ENCODE peak calls at places on chromosome 6, in nine cellular contexts. G, X, P, Q, Y, N, K, J and V are unnamed samples.

GRCh38 chr6:105676837-105677236 is 274.0 kb upstream of the PREP start:
- DNase-seq in G (no peak), K (no peak), N (no peak), J (no peak), Q (no peak), P (no peak), Y (no peak), X (no peak), V (no peak)

GRCh38 chr6:97656236-97656635 is 373.2 kb upstream of the MMS22L start:
- DNase-seq in Y (no peak), Q (peak; percentile 84), J (no peak), N (no peak), P (peak; percentile 59), K (no peak), X (no peak), G (no peak), V (no peak)

GRCh38 chr6:14401181-14401745 is 283.7 kb downstream of the CD83 start:
- DNase-seq in Y (no peak), K (no peak), N (no peak), J (no peak), X (no peak), P (no peak), G (no peak), Q (no peak), V (no peak)

GRCh38 chr6:43492673-43493072 is 15.3 kb downstream of the TJAP1 start:
- DNase-seq in Y (no peak), X (peak; percentile 67), K (peak; percentile 46), Q (no peak), N (no peak), G (no peak), J (no peak), P (no peak), V (no peak)

GRCh38 chr6:80872194-80872950 is 765.9 kb downstream of the BCKDHB start:
- DNase-seq in G (no peak), K (no peak), N (no peak), P (no peak), Y (no peak), X (peak; percentile 25), Q (no peak), J (no peak), V (no peak)

GRCh38 chr6:74409447-74409846 is 713.4 kb downstream of the CD109 start:
- DNase-seq in J (no peak), N (no peak), Y (peak; percentile 64), Q (peak; percentile 9), P (peak; percentile 9), X (peak; percentile 88), G (peak; percentile 49), K (peak; percentile 87), V (peak; percentile 31)

GRCh38 chr6:111490067-111490466 is 7.0 kb upstream of the REV3L start:
- DNase-seq in P (no peak), G (no peak), Q (no peak), N (no peak), J (no peak), X (no peak), K (no peak), Y (no peak), V (no peak)

GRCh38 chr6:14060971-14061370 is 56.6 kb upstream of the CD83 start:
- DNase-seq in K (no peak), N (no peak), P (no peak), Q (no peak), G (no peak), Y (peak; percentile 76), J (no peak), X (no peak), V (no peak)

GRCh38 chr6:19788684-19789083 is 48.5 kb upstream of the ID4 start:
- DNase-seq in K (no peak), G (no peak), N (no peak), J (no peak), Y (no peak), P (no peak), X (no peak), Q (no peak), V (no peak)

GRCh38 chr6:7463785-7464184 is 74.2 kb downstream of the RIOK1 start:
- DNase-seq in P (peak; percentile 40), J (no peak), N (no peak), G (peak; percentile 65), Y (no peak), K (peak; percentile 52), Q (peak; percentile 79), X (peak; percentile 49), V (no peak)

GRCh38 chr6:7762758-7763157 is 36.9 kb downstream of the BMP6 start:
- DNase-seq in N (no peak), G (no peak), J (no peak), P (no peak), K (no peak), X (no peak), Q (no peak), Y (no peak), V (no peak)

GRCh38 chr6:37269105-37269504 is 11.2 kb upstream of the TMEM217 start:
- DNase-seq in Q (no peak), G (no peak), K (no peak), Y (no peak), P (no peak), J (no peak), X (no peak), N (no peak), V (no peak)

GRCh38 chr6:37276916-37277509 is 19.1 kb upstream of the TMEM217 start:
- DNase-seq in Y (no peak), N (no peak), J (no peak), G (no peak), K (no peak), Q (no peak), X (no peak), P (no peak), V (no peak)

GRCh38 chr6:37275350-37275749 is 17.4 kb upstream of the TMEM217 start:
- DNase-seq in P (no peak), Y (no peak), J (no peak), G (no peak), Q (no peak), N (no peak), K (no peak), X (no peak), V (no peak)

GRCh38 chr6:37273697-37274096 is 15.8 kb upstream of the TMEM217 start:
- DNase-seq in X (no peak), Y (no peak), J (no peak), P (no peak), K (no peak), Q (no peak), G (no peak), N (no peak), V (no peak)

DNA sequence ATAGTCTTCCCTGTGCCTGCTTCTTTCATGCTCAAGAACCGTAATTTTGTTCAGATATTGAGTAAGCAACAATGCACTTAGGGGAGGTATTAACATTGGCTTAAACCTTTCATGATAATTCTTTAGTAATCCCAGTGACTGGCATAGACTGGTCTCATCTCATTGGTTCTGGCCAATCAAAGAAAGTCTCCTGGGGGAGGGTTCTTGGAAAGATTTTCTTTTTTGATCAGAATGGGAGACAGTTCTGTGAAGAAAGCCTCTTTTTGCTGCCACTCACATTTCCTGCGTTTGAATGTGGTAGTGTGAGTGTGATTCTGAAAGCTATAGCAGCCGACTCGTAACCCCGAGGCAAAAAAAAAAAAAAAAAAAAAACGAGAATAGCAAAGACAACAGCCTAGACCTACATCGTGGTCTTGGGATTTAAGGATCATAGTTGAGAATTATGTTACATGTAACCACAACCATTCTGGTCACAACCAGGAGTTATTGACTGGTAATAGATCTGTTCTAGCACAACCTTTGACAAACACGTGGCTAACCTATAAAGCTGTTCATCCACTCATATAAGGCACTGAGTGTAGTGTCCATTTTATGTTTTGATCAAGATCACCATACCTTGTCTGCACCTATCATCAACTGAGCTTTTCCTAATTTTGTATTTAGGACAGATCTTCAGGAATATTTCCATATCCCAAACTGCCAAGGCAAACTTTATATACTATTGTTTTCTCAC is 15.1 kb upstream of the TMEM217 start:
- DNase-seq in Q (no peak), K (no peak), Y (no peak), J (no peak), P (no peak), X (no peak), G (no peak), N (no peak), V (no peak)
- H3K4me2 ChIP-seq in Q (no peak overlapping the region), K (no peak overlapping the region), Y (no peak overlapping the region), J (no peak overlapping the region), P (no peak overlapping the region), X (no peak overlapping the region), G (no peak overlapping the region), N (no peak overlapping the region), V (no peak overlapping the region)

DNA sequence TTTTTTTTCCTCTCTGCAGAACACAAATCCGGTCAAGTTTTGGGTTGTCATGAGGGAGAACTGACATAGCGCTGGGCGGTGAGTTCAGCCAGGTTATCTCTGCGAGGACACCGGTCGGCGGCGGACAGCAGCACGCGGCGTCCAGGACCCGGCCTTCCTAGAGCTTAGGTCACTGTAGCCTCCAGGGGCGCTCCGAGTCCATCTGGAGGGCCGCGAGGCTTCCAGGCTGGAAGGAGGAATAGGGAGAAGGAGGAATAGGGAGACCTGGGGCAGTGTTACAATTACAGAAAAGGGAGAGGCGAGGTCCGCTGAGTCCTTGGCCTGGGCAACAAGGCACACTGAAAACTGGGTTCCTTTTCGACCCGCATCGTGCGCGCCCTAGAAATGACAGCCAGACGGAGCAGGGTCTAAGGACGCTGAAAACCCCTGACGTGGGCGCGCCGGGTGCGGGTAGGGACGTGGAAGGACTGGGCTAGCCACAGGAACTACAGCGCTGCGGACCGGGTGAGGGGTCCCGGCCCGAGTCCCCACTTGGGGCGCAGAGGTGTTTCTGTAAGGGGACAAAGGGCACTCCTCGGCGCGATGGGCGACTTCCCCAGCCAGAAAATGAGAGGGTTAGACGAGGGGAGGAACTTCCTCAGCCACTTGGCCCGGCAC is 536 bp upstream of the FNDC1 start:
- DNase-seq in G (no peak), P (peak; percentile 64), K (peak; percentile 5), Y (no peak), Q (peak; percentile 91), N (no peak), J (peak; percentile 38), X (peak; percentile 23), V (no peak)
- H3K4me2 ChIP-seq in G (no peak overlapping the region), P (peak overlapping the region; percentile 74), K (peak overlapping the region; percentile 52), Y (no peak overlapping the region), Q (peak overlapping the region; percentile 85), N (no peak overlapping the region), J (peak overlapping the region; percentile 23), X (no peak overlapping the region), V (no peak overlapping the region)

DNA sequence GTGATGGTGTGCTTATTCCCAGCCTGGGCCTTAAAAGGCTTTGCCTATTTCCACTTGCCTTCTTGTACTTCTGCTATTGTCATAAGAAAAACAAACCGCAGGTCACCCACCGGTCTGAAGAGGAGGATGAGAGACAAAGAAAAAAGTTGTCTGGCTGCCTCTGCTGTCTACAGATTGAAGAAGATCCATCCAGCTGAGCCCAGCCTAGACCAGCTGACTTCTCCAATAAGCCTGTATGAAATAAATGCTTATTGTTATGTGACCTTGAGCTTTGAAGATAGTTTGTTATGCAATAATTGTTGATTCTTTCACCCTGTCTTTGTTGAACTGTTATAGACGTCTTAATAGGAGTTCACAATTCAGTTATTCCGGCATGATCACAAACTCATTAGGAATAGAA is 223.8 kb upstream of the PRSS16 start:
- DNase-seq in K (no peak), G (no peak), X (no peak), J (no peak), Q (no peak), N (no peak), P (no peak), Y (no peak), V (no peak)
- H3K4me2 ChIP-seq in K (no peak overlapping the region), G (no peak overlapping the region), X (no peak overlapping the region), J (no peak overlapping the region), Q (no peak overlapping the region), N (no peak overlapping the region), P (no peak overlapping the region), Y (no peak overlapping the region), V (no peak overlapping the region)

DNA sequence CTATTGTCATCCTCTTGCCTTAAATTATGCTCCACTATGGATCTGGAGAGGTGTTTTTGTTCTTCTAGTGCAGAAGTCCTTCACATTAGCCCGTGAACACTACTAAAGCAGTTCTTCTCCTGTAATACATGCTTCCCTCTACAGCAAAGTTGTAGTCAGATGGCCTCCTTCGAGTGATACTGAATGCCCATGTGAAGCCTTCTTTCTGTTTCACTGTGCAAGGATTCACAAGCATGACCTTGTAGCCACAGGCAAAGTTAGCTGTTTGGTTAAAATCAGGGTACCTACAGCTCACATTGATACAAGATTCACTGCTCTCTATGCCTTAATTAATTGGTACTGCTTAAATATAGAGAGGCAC is 47.6 kb downstream of the ARHGAP18 start:
- DNase-seq in X (no peak), G (no peak), Y (no peak), K (no peak), Q (no peak), P (no peak), N (no peak), J (no peak), V (no peak)
- H3K4me2 ChIP-seq in X (no peak overlapping the region), G (no peak overlapping the region), Y (no peak overlapping the region), K (no peak overlapping the region), Q (no peak overlapping the region), P (no peak overlapping the region), N (no peak overlapping the region), J (peak overlapping the region; percentile 17), V (peak overlapping the region; percentile 5)